ENCODE peak calls at places on chromosomes 3 and 15, in seven cellular contexts. One of them, this sample, is unnamed.

GRCh38 chr3:188914556-188914955 is 257.2 kb upstream of the TPRG1 start:
- DNase-seq in psoas muscle: no peak
- DNase-seq in heart left ventricle: no peak
- DNase-seq in AG04450: no peak
- DNase-seq in progenitor cell of endocrine pancreas: no peak
- DNase-seq in GM20000: no peak
- DNase-seq in tibial artery: no peak
- DNase-seq in this sample: no peak

GRCh38 chr3:50088725-50089602 is at the start of gene RBM5:
- DNase-seq in psoas muscle: peak
- DNase-seq in heart left ventricle: peak
- DNase-seq in tibial artery: peak
- DNase-seq in AG04450: peak
- DNase-seq in progenitor cell of endocrine pancreas: peak
- DNase-seq in GM20000: peak
- DNase-seq in this sample: peak

GRCh38 chr15:94460624-94461023 is 229.3 kb downstream of the MCTP2 start:
- DNase-seq in tibial artery: no peak
- DNase-seq in AG04450: no peak
- DNase-seq in heart left ventricle: no peak
- DNase-seq in progenitor cell of endocrine pancreas: no peak
- DNase-seq in psoas muscle: no peak
- DNase-seq in GM20000: no peak
- DNase-seq in this sample: no peak

GRCh38 chr3:63724987-63725386 is 72.5 kb downstream of the SNTN start:
- DNase-seq in progenitor cell of endocrine pancreas: no peak
- DNase-seq in psoas muscle: no peak
- DNase-seq in GM20000: no peak
- DNase-seq in heart left ventricle: no peak
- DNase-seq in AG04450: peak
- DNase-seq in tibial artery: no peak
- DNase-seq in this sample: no peak

GRCh38 chr3:136232413-136232812 is 17.7 kb upstream of the PCCB start:
- DNase-seq in tibial artery: no peak
- DNase-seq in psoas muscle: no peak
- DNase-seq in GM20000: no peak
- DNase-seq in heart left ventricle: no peak
- DNase-seq in AG04450: no peak
- DNase-seq in progenitor cell of endocrine pancreas: no peak
- DNase-seq in this sample: no peak

GRCh38 chr15:56824174-56824573 is 90.9 kb upstream of the ZNF280D start:
- DNase-seq in GM20000: no peak
- DNase-seq in AG04450: no peak
- DNase-seq in tibial artery: no peak
- DNase-seq in psoas muscle: no peak
- DNase-seq in heart left ventricle: no peak
- DNase-seq in progenitor cell of endocrine pancreas: no peak
- DNase-seq in this sample: no peak

GRCh38 chr15:48354694-48355303 is 23.6 kb downstream of the DUT start:
- DNase-seq in progenitor cell of endocrine pancreas: no peak
- DNase-seq in psoas muscle: no peak
- DNase-seq in heart left ventricle: no peak
- DNase-seq in GM20000: no peak
- DNase-seq in tibial artery: no peak
- DNase-seq in AG04450: no peak
- DNase-seq in this sample: no peak

GRCh38 chr3:143168518-143169192 is 49.1 kb downstream of the CHST2 start:
- DNase-seq in GM20000: no peak
- DNase-seq in tibial artery: no peak
- DNase-seq in progenitor cell of endocrine pancreas: no peak
- DNase-seq in psoas muscle: no peak
- DNase-seq in heart left ventricle: no peak
- DNase-seq in AG04450: no peak
- DNase-seq in this sample: no peak

GRCh38 chr15:74783072-74783807 is 1.4 kb downstream of the CSK start:
- DNase-seq in tibial artery: no peak
- DNase-seq in progenitor cell of endocrine pancreas: no peak
- DNase-seq in psoas muscle: no peak
- DNase-seq in AG04450: no peak
- DNase-seq in GM20000: no peak
- DNase-seq in heart left ventricle: no peak
- DNase-seq in this sample: no peak

GRCh38 chr15:67105065-67105951 is 39.9 kb downstream of the SMAD3 start:
- DNase-seq in heart left ventricle: no peak
- DNase-seq in psoas muscle: peak
- DNase-seq in AG04450: peak
- DNase-seq in GM20000: no peak
- DNase-seq in progenitor cell of endocrine pancreas: no peak
- DNase-seq in tibial artery: peak
- DNase-seq in this sample: no peak

GRCh38 chr3:111715911-111716523 is 120.9 kb upstream of the ZBED2 start:
- DNase-seq in heart left ventricle: peak
- DNase-seq in psoas muscle: peak
- DNase-seq in tibial artery: peak
- DNase-seq in GM20000: no peak
- DNase-seq in AG04450: no peak
- DNase-seq in progenitor cell of endocrine pancreas: no peak
- DNase-seq in this sample: no peak
- TF ChIP-seq CTCF in heart left ventricle: peak
- TF ChIP-seq CTCF in psoas muscle: peak
- TF ChIP-seq CTCF in tibial artery: peak
- TF ChIP-seq CTCF in GM20000: peak
- TF ChIP-seq CTCF in AG04450: peak
- TF ChIP-seq CTCF in progenitor cell of endocrine pancreas: peak
- TF ChIP-seq CTCF in this sample: peak

GRCh38 chr15:59424626-59425025 is 13.4 kb upstream of the FAM81A start:
- DNase-seq in progenitor cell of endocrine pancreas: no peak
- DNase-seq in psoas muscle: no peak
- DNase-seq in heart left ventricle: no peak
- DNase-seq in tibial artery: no peak
- DNase-seq in AG04450: no peak
- DNase-seq in GM20000: no peak
- DNase-seq in this sample: no peak

GRCh38 chr15:59420108-59420507 is 17.9 kb upstream of the FAM81A start:
- DNase-seq in psoas muscle: no peak
- DNase-seq in heart left ventricle: no peak
- DNase-seq in GM20000: no peak
- DNase-seq in progenitor cell of endocrine pancreas: no peak
- DNase-seq in AG04450: no peak
- DNase-seq in tibial artery: no peak
- DNase-seq in this sample: no peak

GRCh38 chr15:59420986-59421618 is 16.9 kb upstream of the FAM81A start:
- DNase-seq in GM20000: no peak
- DNase-seq in progenitor cell of endocrine pancreas: no peak
- DNase-seq in tibial artery: no peak
- DNase-seq in psoas muscle: no peak
- DNase-seq in AG04450: no peak
- DNase-seq in heart left ventricle: no peak
- DNase-seq in this sample: no peak
- TF ChIP-seq CTCF in GM20000: no peak
- TF ChIP-seq CTCF in progenitor cell of endocrine pancreas: peak
- TF ChIP-seq CTCF in tibial artery: no peak
- TF ChIP-seq CTCF in psoas muscle: no peak
- TF ChIP-seq CTCF in AG04450: peak
- TF ChIP-seq CTCF in heart left ventricle: no peak
- TF ChIP-seq CTCF in this sample: peak

DNA sequence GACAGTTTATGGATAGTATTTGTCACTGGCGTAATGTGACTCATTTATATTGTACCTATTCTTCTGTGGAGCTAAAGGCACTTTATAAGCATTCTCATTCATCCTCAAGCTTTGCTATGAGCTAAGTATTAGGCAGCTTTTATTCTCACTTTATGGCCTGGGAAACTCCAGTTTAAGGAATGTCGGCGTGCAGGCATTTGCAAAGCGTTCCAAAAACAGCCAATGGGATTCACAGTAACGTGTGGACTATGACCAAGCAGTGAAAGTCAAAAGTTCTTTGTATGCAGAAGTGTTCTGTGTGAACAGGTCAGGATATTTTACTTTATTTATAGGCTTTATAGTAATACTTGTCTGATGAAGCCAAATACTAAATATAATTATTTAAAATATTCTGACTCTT is 572.3 kb downstream of the NAALADL2 start:
- DNase-seq in heart left ventricle: no peak
- DNase-seq in AG04450: no peak
- DNase-seq in tibial artery: no peak
- DNase-seq in progenitor cell of endocrine pancreas: no peak
- DNase-seq in GM20000: no peak
- DNase-seq in psoas muscle: no peak
- DNase-seq in this sample: no peak
- TF ChIP-seq CTCF in heart left ventricle: no peak
- TF ChIP-seq CTCF in AG04450: no peak
- TF ChIP-seq CTCF in tibial artery: no peak
- TF ChIP-seq CTCF in progenitor cell of endocrine pancreas: no peak
- TF ChIP-seq CTCF in GM20000: no peak
- TF ChIP-seq CTCF in psoas muscle: no peak
- TF ChIP-seq CTCF in this sample: no peak

DNA sequence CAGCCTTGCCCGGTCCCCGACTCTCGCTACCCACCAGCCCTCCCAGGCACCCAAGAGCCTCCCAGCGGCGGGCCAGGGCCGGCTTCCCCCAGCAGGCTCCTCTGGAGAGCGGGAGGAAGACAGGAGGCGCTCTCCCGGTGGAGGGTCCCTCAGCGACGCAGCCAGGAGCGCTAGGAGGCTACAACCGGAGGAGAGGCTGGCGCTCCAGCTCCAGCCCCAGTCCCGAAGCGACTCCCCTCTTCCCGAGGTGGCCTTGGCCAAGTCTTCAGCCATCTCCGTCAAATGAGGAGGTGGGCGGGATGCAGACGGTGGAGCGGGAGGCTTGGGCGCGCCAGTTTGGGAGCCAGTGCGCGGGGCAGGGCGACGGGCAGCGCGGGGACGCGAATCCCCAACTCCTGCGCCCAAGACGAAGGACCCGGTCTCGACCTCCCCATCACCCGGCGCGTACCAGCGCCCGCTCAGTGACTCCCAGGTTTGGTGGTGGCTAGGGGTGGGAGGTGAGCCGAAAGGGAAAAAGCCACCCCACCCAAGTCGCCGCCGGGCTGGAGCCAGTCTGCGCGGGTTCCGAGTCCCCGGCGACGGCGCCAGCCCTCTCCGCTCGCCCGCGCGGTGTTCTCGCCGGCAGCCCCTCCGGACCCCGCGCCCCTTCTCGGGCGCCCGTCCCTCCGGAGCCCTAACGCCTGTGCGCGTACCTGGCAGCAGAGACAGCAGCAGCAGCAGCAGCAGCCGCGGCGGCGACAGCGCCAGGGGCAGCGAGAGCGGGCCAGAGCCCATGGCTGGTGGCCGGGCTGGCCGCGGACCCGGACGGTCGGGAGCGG is 566 bp downstream of the CHRNA3 start:
- DNase-seq in progenitor cell of endocrine pancreas: no peak
- DNase-seq in tibial artery: no peak
- DNase-seq in psoas muscle: no peak
- DNase-seq in AG04450: no peak
- DNase-seq in GM20000: peak
- DNase-seq in heart left ventricle: no peak
- DNase-seq in this sample: no peak
- TF ChIP-seq CTCF in progenitor cell of endocrine pancreas: peak
- TF ChIP-seq CTCF in tibial artery: no peak
- TF ChIP-seq CTCF in psoas muscle: no peak
- TF ChIP-seq CTCF in AG04450: peak
- TF ChIP-seq CTCF in GM20000: no peak
- TF ChIP-seq CTCF in heart left ventricle: peak
- TF ChIP-seq CTCF in this sample: peak

This sample was measured in type B pancreatic cell.